ENCODE peak calls at places on chromosomes 7 and 10, in seven cellular contexts. One of them, this sample, is unnamed.

GRCh38 chr7:130063036-130063435 is 7.3 kb upstream of the KLHDC10 start:
- DNase-seq in bronchial epithelial cell: no peak
- DNase-seq in fibroblast of mammary gland: peak
- DNase-seq in natural killer cell: peak
- DNase-seq in HuH-7: no peak
- DNase-seq in right cardiac atrium: peak
- DNase-seq in stimulated activated effector memory CD8-positive, alpha-beta T cell treated with anti-CD3 and anti-CD28 coated beads, Interleukin-12 subunit alpha, Interleukin-12 subunit beta, amount 100 ng/mL, for 72 hours: peak
- DNase-seq in this sample: peak

GRCh38 chr10:102065561-102066420 is 642 bp downstream of the HPS6 start:
- DNase-seq in bronchial epithelial cell: no peak
- DNase-seq in fibroblast of mammary gland: no peak
- DNase-seq in natural killer cell: peak
- DNase-seq in HuH-7: no peak
- DNase-seq in right cardiac atrium: peak
- DNase-seq in stimulated activated effector memory CD8-positive, alpha-beta T cell treated with anti-CD3 and anti-CD28 coated beads, Interleukin-12 subunit alpha, Interleukin-12 subunit beta, amount 100 ng/mL, for 72 hours: peak
- DNase-seq in this sample: peak

GRCh38 chr7:44056681-44057080 is 8.7 kb downstream of the PGAM2 start:
- DNase-seq in bronchial epithelial cell: no peak
- DNase-seq in fibroblast of mammary gland: no peak
- DNase-seq in natural killer cell: no peak
- DNase-seq in HuH-7: no peak
- DNase-seq in right cardiac atrium: no peak
- DNase-seq in stimulated activated effector memory CD8-positive, alpha-beta T cell treated with anti-CD3 and anti-CD28 coated beads, Interleukin-12 subunit alpha, Interleukin-12 subunit beta, amount 100 ng/mL, for 72 hours: no peak
- DNase-seq in this sample: no peak

GRCh38 chr10:105971460-105971859 is 1193.0 kb downstream of the SORCS1 start:
- DNase-seq in bronchial epithelial cell: no peak
- DNase-seq in fibroblast of mammary gland: no peak
- DNase-seq in natural killer cell: no peak
- DNase-seq in HuH-7: no peak
- DNase-seq in right cardiac atrium: no peak
- DNase-seq in stimulated activated effector memory CD8-positive, alpha-beta T cell treated with anti-CD3 and anti-CD28 coated beads, Interleukin-12 subunit alpha, Interleukin-12 subunit beta, amount 100 ng/mL, for 72 hours: no peak
- DNase-seq in this sample: no peak

GRCh38 chr10:116597543-116597942 is 6.8 kb downstream of the PNLIPRP1 start:
- DNase-seq in bronchial epithelial cell: no peak
- DNase-seq in fibroblast of mammary gland: no peak
- DNase-seq in natural killer cell: no peak
- DNase-seq in HuH-7: no peak
- DNase-seq in right cardiac atrium: no peak
- DNase-seq in stimulated activated effector memory CD8-positive, alpha-beta T cell treated with anti-CD3 and anti-CD28 coated beads, Interleukin-12 subunit alpha, Interleukin-12 subunit beta, amount 100 ng/mL, for 72 hours: no peak
- DNase-seq in this sample: no peak

GRCh38 chr10:69268761-69269416 is 9.4 kb upstream of the HK1 start:
- DNase-seq in bronchial epithelial cell: peak
- DNase-seq in fibroblast of mammary gland: peak
- DNase-seq in natural killer cell: no peak
- DNase-seq in HuH-7: no peak
- DNase-seq in right cardiac atrium: no peak
- DNase-seq in stimulated activated effector memory CD8-positive, alpha-beta T cell treated with anti-CD3 and anti-CD28 coated beads, Interleukin-12 subunit alpha, Interleukin-12 subunit beta, amount 100 ng/mL, for 72 hours: no peak
- DNase-seq in this sample: no peak

GRCh38 chr10:132742167-132742836 is 43.6 kb downstream of the NKX6-2 start:
- DNase-seq in bronchial epithelial cell: no peak
- DNase-seq in fibroblast of mammary gland: no peak
- DNase-seq in natural killer cell: no peak
- DNase-seq in HuH-7: no peak
- DNase-seq in right cardiac atrium: no peak
- DNase-seq in stimulated activated effector memory CD8-positive, alpha-beta T cell treated with anti-CD3 and anti-CD28 coated beads, Interleukin-12 subunit alpha, Interleukin-12 subunit beta, amount 100 ng/mL, for 72 hours: no peak
- DNase-seq in this sample: no peak

GRCh38 chr7:129169171-129169643 is 19.2 kb upstream of the SMO start:
- DNase-seq in bronchial epithelial cell: no peak
- DNase-seq in fibroblast of mammary gland: peak
- DNase-seq in natural killer cell: peak
- DNase-seq in HuH-7: no peak
- DNase-seq in right cardiac atrium: peak
- DNase-seq in stimulated activated effector memory CD8-positive, alpha-beta T cell treated with anti-CD3 and anti-CD28 coated beads, Interleukin-12 subunit alpha, Interleukin-12 subunit beta, amount 100 ng/mL, for 72 hours: no peak
- DNase-seq in this sample: peak

GRCh38 chr10:119090968-119091367 is 10.4 kb upstream of the EIF3A start:
- DNase-seq in bronchial epithelial cell: peak
- DNase-seq in fibroblast of mammary gland: peak
- DNase-seq in natural killer cell: peak
- DNase-seq in HuH-7: no peak
- DNase-seq in right cardiac atrium: no peak
- DNase-seq in stimulated activated effector memory CD8-positive, alpha-beta T cell treated with anti-CD3 and anti-CD28 coated beads, Interleukin-12 subunit alpha, Interleukin-12 subunit beta, amount 100 ng/mL, for 72 hours: no peak
- DNase-seq in this sample: peak

GRCh38 chr7:11171569-11172192 is 198.0 kb downstream of the PHF14 start:
- DNase-seq in bronchial epithelial cell: no peak
- DNase-seq in fibroblast of mammary gland: no peak
- DNase-seq in natural killer cell: no peak
- DNase-seq in HuH-7: no peak
- DNase-seq in right cardiac atrium: no peak
- DNase-seq in stimulated activated effector memory CD8-positive, alpha-beta T cell treated with anti-CD3 and anti-CD28 coated beads, Interleukin-12 subunit alpha, Interleukin-12 subunit beta, amount 100 ng/mL, for 72 hours: no peak
- DNase-seq in this sample: no peak

GRCh38 chr7:113217314-113217713 is 99.0 kb upstream of the SMIM30 start:
- DNase-seq in bronchial epithelial cell: no peak
- DNase-seq in fibroblast of mammary gland: no peak
- DNase-seq in natural killer cell: no peak
- DNase-seq in HuH-7: no peak
- DNase-seq in right cardiac atrium: no peak
- DNase-seq in stimulated activated effector memory CD8-positive, alpha-beta T cell treated with anti-CD3 and anti-CD28 coated beads, Interleukin-12 subunit alpha, Interleukin-12 subunit beta, amount 100 ng/mL, for 72 hours: no peak
- DNase-seq in this sample: peak

GRCh38 chr10:28429573-28430216 is 103.2 kb upstream of the WAC start:
- DNase-seq in bronchial epithelial cell: no peak
- DNase-seq in fibroblast of mammary gland: peak
- DNase-seq in natural killer cell: no peak
- DNase-seq in HuH-7: no peak
- DNase-seq in right cardiac atrium: no peak
- DNase-seq in stimulated activated effector memory CD8-positive, alpha-beta T cell treated with anti-CD3 and anti-CD28 coated beads, Interleukin-12 subunit alpha, Interleukin-12 subunit beta, amount 100 ng/mL, for 72 hours: no peak
- DNase-seq in this sample: peak

This sample was measured in cardiac muscle cell.